ENCODE peak calls at places on chromosomes 11 and 22, in seven cellular contexts. One of them, this sample, is unnamed.
A peak's percentile ranks its signal among the peaks of the same experiment; 100 is the strongest.

GRCh38 chr11:128471138-128471661 is 116.2 kb downstream of the ETS1 start:
- DNase-seq in fibroblast of lung: no peak
- DNase-seq in GM23338: no peak
- DNase-seq in IMR-90: no peak
- DNase-seq in hepatocyte: no peak
- DNase-seq in GM12878: peak; percentile 79
- DNase-seq in PC-9: no peak
- DNase-seq in this sample: peak; percentile 96

GRCh38 chr11:92211576-92212167 is 12.9 kb upstream of the FAT3 start:
- DNase-seq in hepatocyte: peak; percentile 68
- DNase-seq in IMR-90: peak; percentile 33
- DNase-seq in PC-9: peak; percentile 18
- DNase-seq in GM23338: peak; percentile 63
- DNase-seq in GM12878: no peak
- DNase-seq in fibroblast of lung: peak; percentile 39
- DNase-seq in this sample: no peak

GRCh38 chr11:123408619-123409455 is 21.2 kb upstream of the GRAMD1B start:
- DNase-seq in GM12878: no peak
- DNase-seq in IMR-90: no peak
- DNase-seq in PC-9: no peak
- DNase-seq in hepatocyte: no peak
- DNase-seq in GM23338: no peak
- DNase-seq in fibroblast of lung: no peak
- DNase-seq in this sample: no peak

GRCh38 chr11:128519353-128519752 is 68.0 kb downstream of the ETS1 start:
- DNase-seq in GM12878: no peak
- DNase-seq in hepatocyte: no peak
- DNase-seq in PC-9: no peak
- DNase-seq in GM23338: no peak
- DNase-seq in fibroblast of lung: peak; percentile 31
- DNase-seq in IMR-90: no peak
- DNase-seq in this sample: peak; percentile 79

GRCh38 chr11:69422645-69423044 is 58.8 kb upstream of the LINC01488 start:
- DNase-seq in GM12878: no peak
- DNase-seq in IMR-90: no peak
- DNase-seq in GM23338: no peak
- DNase-seq in hepatocyte: no peak
- DNase-seq in fibroblast of lung: no peak
- DNase-seq in PC-9: no peak
- DNase-seq in this sample: no peak

GRCh38 chr22:26888887-26889286 is 231.5 kb downstream of the MIAT start:
- DNase-seq in IMR-90: peak; percentile 5
- DNase-seq in PC-9: no peak
- DNase-seq in GM12878: no peak
- DNase-seq in GM23338: no peak
- DNase-seq in hepatocyte: no peak
- DNase-seq in fibroblast of lung: no peak
- DNase-seq in this sample: no peak

GRCh38 chr11:73288873-73289707 is 17.0 kb downstream of the P2RY6 start:
- DNase-seq in hepatocyte: peak; percentile 85
- DNase-seq in fibroblast of lung: peak; percentile 64
- DNase-seq in GM23338: peak; percentile 89
- DNase-seq in PC-9: peak; percentile 86
- DNase-seq in GM12878: peak; percentile 70
- DNase-seq in IMR-90: peak; percentile 65
- DNase-seq in this sample: peak; percentile 80

GRCh38 chr11:130677486-130678153 is 229.2 kb downstream of the ADAMTS15 start:
- DNase-seq in GM12878: no peak
- DNase-seq in hepatocyte: peak; percentile 52
- DNase-seq in fibroblast of lung: peak; percentile 58
- DNase-seq in GM23338: peak; percentile 84
- DNase-seq in PC-9: peak; percentile 70
- DNase-seq in IMR-90: peak; percentile 70
- DNase-seq in this sample: no peak

GRCh38 chr11:11691296-11692141 is 69.7 kb upstream of the GALNT18 start:
- DNase-seq in hepatocyte: peak; percentile 30
- DNase-seq in IMR-90: no peak
- DNase-seq in GM23338: peak; percentile 47
- DNase-seq in GM12878: no peak
- DNase-seq in fibroblast of lung: no peak
- DNase-seq in PC-9: no peak
- DNase-seq in this sample: no peak

GRCh38 chr11:29782447-29782846 is 234.4 kb downstream of the KCNA4 start:
- DNase-seq in GM23338: no peak
- DNase-seq in hepatocyte: no peak
- DNase-seq in IMR-90: no peak
- DNase-seq in GM12878: no peak
- DNase-seq in fibroblast of lung: no peak
- DNase-seq in PC-9: no peak
- DNase-seq in this sample: no peak

GRCh38 chr22:36201630-36202312 is at the start of gene APOL4:
- DNase-seq in GM12878: no peak
- DNase-seq in PC-9: no peak
- DNase-seq in IMR-90: no peak
- DNase-seq in hepatocyte: peak; percentile 56
- DNase-seq in fibroblast of lung: peak; percentile 52
- DNase-seq in GM23338: no peak
- DNase-seq in this sample: no peak

GRCh38 chr11:14144905-14145304 is 182.4 kb downstream of the SPON1 start:
- DNase-seq in hepatocyte: no peak
- DNase-seq in fibroblast of lung: no peak
- DNase-seq in GM23338: no peak
- DNase-seq in PC-9: no peak
- DNase-seq in GM12878: no peak
- DNase-seq in IMR-90: no peak
- DNase-seq in this sample: no peak

GRCh38 chr11:83124631-83125424 is 32.1 kb upstream of the PCF11 start:
- DNase-seq in GM23338: no peak
- DNase-seq in GM12878: no peak
- DNase-seq in IMR-90: no peak
- DNase-seq in fibroblast of lung: no peak
- DNase-seq in hepatocyte: no peak
- DNase-seq in PC-9: no peak
- DNase-seq in this sample: no peak

GRCh38 chr11:34191592-34191991 is 86.2 kb downstream of the NAT10 start:
- DNase-seq in hepatocyte: no peak
- DNase-seq in GM12878: no peak
- DNase-seq in GM23338: no peak
- DNase-seq in fibroblast of lung: no peak
- DNase-seq in IMR-90: no peak
- DNase-seq in PC-9: no peak
- DNase-seq in this sample: no peak

GRCh38 chr11:120178441-120179070 is 32.3 kb upstream of the OAF start:
- DNase-seq in fibroblast of lung: no peak
- DNase-seq in IMR-90: peak; percentile 18
- DNase-seq in GM12878: no peak
- DNase-seq in hepatocyte: no peak
- DNase-seq in GM23338: no peak
- DNase-seq in PC-9: no peak
- DNase-seq in this sample: no peak

DNA sequence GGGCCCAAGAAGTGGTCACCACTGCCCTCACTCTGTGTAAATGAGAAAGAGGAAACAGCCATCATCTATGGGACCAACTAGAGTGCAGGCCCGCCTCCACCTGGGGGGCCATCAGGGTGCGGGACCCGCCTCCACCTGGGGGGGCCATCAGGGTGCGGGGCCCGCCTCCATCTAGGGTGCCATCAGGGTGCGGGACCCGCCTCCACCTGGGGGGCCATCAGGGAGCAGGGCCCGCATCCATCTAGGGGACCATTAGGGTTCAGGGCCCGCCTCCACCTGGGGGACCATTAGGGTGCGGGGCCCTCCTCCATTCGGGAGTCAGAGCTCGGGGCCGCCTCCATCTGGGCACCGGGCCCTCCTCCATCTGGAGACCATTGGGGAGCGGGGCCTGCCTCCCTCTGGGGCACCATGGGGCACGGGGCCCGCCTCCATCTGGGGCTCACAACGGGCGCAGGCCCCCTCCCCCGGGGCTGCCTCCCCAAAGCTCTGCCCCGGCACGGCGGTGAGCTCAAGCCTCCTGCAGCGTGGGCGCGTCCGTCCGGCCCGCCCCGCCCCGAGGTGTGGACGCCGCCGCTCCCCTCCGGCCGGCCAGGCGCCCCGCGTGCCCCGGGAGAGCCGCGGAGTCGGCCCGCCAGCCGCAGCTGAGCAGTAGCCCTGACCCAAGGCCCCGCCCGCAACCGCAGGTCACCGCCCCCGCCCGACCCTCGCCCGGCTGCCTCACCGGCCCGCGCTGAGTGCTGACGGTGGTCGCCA is 511 bp downstream of the TOLLIP start:
- DNase-seq in GM12878: no peak
- DNase-seq in GM23338: peak; percentile 27
- DNase-seq in fibroblast of lung: peak; percentile 22
- DNase-seq in PC-9: no peak
- DNase-seq in hepatocyte: no peak
- DNase-seq in IMR-90: no peak
- DNase-seq in this sample: no peak
- H2AFZ ChIP-seq in GM12878: peak overlapping the region; percentile 81
- H2AFZ ChIP-seq in GM23338: no peak overlapping the region
- H2AFZ ChIP-seq in fibroblast of lung: peak overlapping the region; percentile 54
- H2AFZ ChIP-seq in PC-9: no peak overlapping the region
- H2AFZ ChIP-seq in hepatocyte: peak overlapping the region; percentile 41
- H2AFZ ChIP-seq in IMR-90: peak overlapping the region; percentile 98
- H2AFZ ChIP-seq in this sample: no peak overlapping the region

GRCh38 chr11:61841636-61842332 is 13.7 kb downstream of the FADS2 start:
- DNase-seq in PC-9: no peak
- DNase-seq in fibroblast of lung: no peak
- DNase-seq in hepatocyte: no peak
- DNase-seq in GM12878: no peak
- DNase-seq in IMR-90: no peak
- DNase-seq in GM23338: no peak
- DNase-seq in this sample: no peak
- H4K20me1 ChIP-seq in PC-9: no peaks in the 10 kb centered on the region
- H4K20me1 ChIP-seq in fibroblast of lung: no peaks in the 10 kb centered on the region
- H4K20me1 ChIP-seq in hepatocyte: peaks cover 10% of the 10 kb centered on the region
- H4K20me1 ChIP-seq in GM12878: no peaks in the 10 kb centered on the region
- H4K20me1 ChIP-seq in IMR-90: peaks cover 15% of the 10 kb centered on the region
- H4K20me1 ChIP-seq in GM23338: peaks cover 45% of the 10 kb centered on the region
- H4K20me1 ChIP-seq in this sample: no peaks in the 10 kb centered on the region

DNA sequence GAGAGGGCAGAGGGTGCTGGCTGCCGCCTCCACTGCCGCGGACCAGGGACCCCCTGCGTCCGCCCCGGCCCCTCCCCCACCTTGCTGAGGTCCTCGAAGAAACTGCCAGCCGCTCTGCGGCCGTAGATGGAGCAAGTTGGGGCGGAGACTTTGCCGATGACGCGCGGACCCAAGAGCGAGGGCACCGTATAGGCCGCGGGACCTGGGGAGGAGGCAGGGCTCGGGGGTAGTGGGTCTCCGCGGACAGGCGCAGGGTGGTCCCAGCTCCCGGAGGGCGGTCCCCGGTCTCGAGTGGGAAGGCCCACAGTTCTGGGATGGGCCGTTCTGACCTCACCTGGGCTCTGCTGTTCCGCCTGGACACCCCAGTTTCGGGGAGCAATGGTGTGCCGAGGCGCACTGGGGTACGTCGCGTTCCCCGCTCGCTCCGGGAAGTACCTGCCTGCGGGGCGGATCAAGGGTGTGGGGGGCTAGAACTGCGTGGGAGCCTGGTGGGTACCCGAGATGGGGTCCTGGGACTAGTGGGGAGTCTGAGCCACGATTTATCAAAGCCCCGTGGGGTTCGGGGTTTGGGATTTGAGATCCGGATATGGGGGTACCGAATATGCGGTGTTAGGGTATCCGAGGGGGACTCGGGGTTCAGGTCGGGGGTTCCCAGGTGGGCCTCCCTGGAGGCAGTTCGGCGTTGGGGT is 1.2 kb upstream of the TYMP start:
- DNase-seq in hepatocyte: peak; percentile 91
- DNase-seq in IMR-90: peak; percentile 63
- DNase-seq in GM12878: no peak
- DNase-seq in fibroblast of lung: peak; percentile 86
- DNase-seq in PC-9: peak; percentile 71
- DNase-seq in GM23338: peak; percentile 91
- DNase-seq in this sample: peak; percentile 90
- H3K4me2 ChIP-seq in hepatocyte: peak overlapping the region; percentile 99
- H3K4me2 ChIP-seq in IMR-90: peak overlapping the region; percentile 69
- H3K4me2 ChIP-seq in GM12878: peak overlapping the region; percentile 71
- H3K4me2 ChIP-seq in fibroblast of lung: peak overlapping the region; percentile 58
- H3K4me2 ChIP-seq in PC-9: peak overlapping the region; percentile 85
- H3K4me2 ChIP-seq in GM23338: peak overlapping the region; percentile 87
- H3K4me2 ChIP-seq in this sample: peak overlapping the region; percentile 92

GRCh38 chr11:134522782-134523570 is 110.9 kb upstream of the B3GAT1 start:
- DNase-seq in GM12878: no peak
- DNase-seq in PC-9: no peak
- DNase-seq in fibroblast of lung: no peak
- DNase-seq in GM23338: no peak
- DNase-seq in hepatocyte: no peak
- DNase-seq in IMR-90: no peak
- DNase-seq in this sample: no peak
- H2AFZ ChIP-seq in GM12878: no peak overlapping the region
- H2AFZ ChIP-seq in PC-9: no peak overlapping the region
- H2AFZ ChIP-seq in fibroblast of lung: no peak overlapping the region
- H2AFZ ChIP-seq in GM23338: no peak overlapping the region
- H2AFZ ChIP-seq in hepatocyte: no peak overlapping the region
- H2AFZ ChIP-seq in IMR-90: no peak overlapping the region
- H2AFZ ChIP-seq in this sample: no peak overlapping the region

DNA sequence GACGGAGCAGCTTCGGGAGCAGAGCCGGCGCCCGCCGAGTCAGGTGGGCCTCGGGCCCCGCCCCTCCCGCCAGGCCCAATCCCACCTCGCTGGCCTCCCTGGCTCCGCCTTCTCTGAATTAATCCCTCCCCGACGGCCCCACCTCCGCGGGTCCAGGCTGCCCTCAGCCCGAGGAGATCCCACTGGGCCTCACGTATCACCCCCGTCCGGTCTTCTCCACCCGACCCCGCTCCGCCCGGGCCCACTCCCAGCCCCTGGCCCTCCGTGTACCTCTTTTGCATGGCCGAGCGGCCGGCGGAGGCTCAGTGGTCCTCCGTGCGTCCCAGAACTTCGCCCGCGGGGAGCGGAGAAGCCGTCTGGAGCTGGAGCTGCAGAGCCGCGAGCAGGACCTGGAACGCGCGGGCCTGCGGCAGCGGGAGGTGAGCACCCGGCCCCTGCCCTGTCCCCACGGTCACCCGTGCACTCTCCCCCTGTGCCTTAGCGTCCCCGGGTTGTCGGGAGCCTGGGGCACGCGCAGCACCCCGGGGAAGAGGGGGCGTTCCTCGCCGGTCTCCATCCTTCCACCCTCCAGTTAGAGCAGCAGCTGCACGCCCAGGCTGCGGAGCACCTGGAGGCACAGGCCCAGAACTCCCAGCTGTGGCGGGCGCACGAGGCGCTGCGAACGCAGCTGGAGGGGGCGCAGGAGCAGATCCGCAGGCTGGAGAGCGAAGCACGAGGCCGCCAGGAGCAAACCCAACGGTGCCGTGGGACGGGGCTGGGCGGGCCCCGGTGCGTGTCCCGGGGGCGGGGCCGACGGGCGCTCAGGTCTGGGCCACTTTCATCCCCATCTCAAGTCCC is 2.2 kb upstream of the CD151 start:
- DNase-seq in hepatocyte: peak; percentile 90
- DNase-seq in GM23338: peak; percentile 95
- DNase-seq in fibroblast of lung: peak; percentile 55
- DNase-seq in GM12878: no peak
- DNase-seq in PC-9: no peak
- DNase-seq in IMR-90: no peak
- DNase-seq in this sample: peak; percentile 48
- H4K20me1 ChIP-seq in hepatocyte: peaks cover 17% of the 10 kb centered on the region
- H4K20me1 ChIP-seq in GM23338: peaks cover 9% of the 10 kb centered on the region
- H4K20me1 ChIP-seq in fibroblast of lung: no peaks in the 10 kb centered on the region
- H4K20me1 ChIP-seq in GM12878: no peaks in the 10 kb centered on the region
- H4K20me1 ChIP-seq in PC-9: no peaks in the 10 kb centered on the region
- H4K20me1 ChIP-seq in IMR-90: peaks cover 40% of the 10 kb centered on the region
- H4K20me1 ChIP-seq in this sample: no peaks in the 10 kb centered on the region